ENCODE peak calls at places on chromosomes 7 and 10, in six cellular contexts. P is activated T-helper 1 cell treated with Interleukin-2 at 50 U/mL for 16 hours; Z is effector memory CD8-positive, alpha-beta T cell; V is CD8-positive, alpha-beta T cell; X is T-helper 2 cell; F is AG09319. O is an unnamed sample.

GRCh38 chr10:49634053-49634660 is 20.3 kb downstream of the CHAT start:
- DNase-seq in P (no peak), Z (no peak), V (no peak), X (no peak), F (no peak), O (no peak)

GRCh38 chr7:644381-645305 is 81.9 kb upstream of the DNAAF5 start:
- DNase-seq in P (no peak), Z (no peak), V (no peak), X (no peak), F (no peak), O (no peak)

GRCh38 chr10:4266387-4267083 is 481.5 kb upstream of the KLF6 start:
- DNase-seq in P (no peak), Z (no peak), V (no peak), X (no peak), F (no peak), O (no peak)

GRCh38 chr10:58782876-58783859 is 270.5 kb downstream of the BICC1 start:
- DNase-seq in P (no peak), Z (no peak), V (no peak), X (no peak), F (peak), O (no peak)

GRCh38 chr10:29636178-29636577 is 1.4 kb upstream of the SVIL start:
- DNase-seq in P (no peak), Z (no peak), V (no peak), X (peak), F (no peak), O (no peak)

GRCh38 chr7:4042402-4042801 is 639.7 kb upstream of the FOXK1 start:
- DNase-seq in P (no peak), Z (no peak), V (no peak), X (no peak), F (no peak), O (no peak)

GRCh38 chr10:94186722-94187121 is 176.0 kb downstream of the NOC3L start:
- DNase-seq in P (no peak), Z (no peak), V (no peak), X (no peak), F (no peak), O (no peak)

GRCh38 chr10:79034271-79034876 is 34.4 kb upstream of the ZMIZ1 start:
- DNase-seq in P (no peak), Z (no peak), V (no peak), X (no peak), F (no peak), O (no peak)

GRCh38 chr10:6920072-6921019 is 340.3 kb upstream of the PRKCQ start:
- DNase-seq in P (peak), Z (peak), V (peak), X (peak), F (no peak), O (peak)

GRCh38 chr7:11332186-11332864 is 358.7 kb downstream of the PHF14 start:
- DNase-seq in P (no peak), Z (no peak), V (no peak), X (no peak), F (no peak), O (no peak)

GRCh38 chr7:149883452-149883861 is 9.7 kb downstream of the ATP6V0E2 start:
- DNase-seq in P (no peak), Z (peak), V (peak), X (no peak), F (no peak), O (peak)

GRCh38 chr7:115851291-115851690 is 179.3 kb downstream of the TFEC start:
- DNase-seq in P (no peak), Z (no peak), V (no peak), X (no peak), F (peak), O (peak)

O was measured in neural progenitor cell.